ENCODE peak calls at places on chromosomes 5 and 9, in six cellular contexts. W is effector memory CD4-positive, alpha-beta T cell; D is suprapubic skin; I is transverse colon; E is cardiac muscle cell; B is mammary epithelial cell. T is an unnamed sample. For H3K36me3 and H3K4me1, the result is how much of the 10 kb centered on the place peaks cover.

GRCh38 chr9:129141066-129142041 is 30.1 kb downstream of the PTPA start:
- DNase-seq in W (peak), B (peak), D (no peak), E (peak), I (peak), T (no peak)

GRCh38 chr5:60903356-60903755 is 41.5 kb downstream of the ERCC8 start:
- DNase-seq in I (no peak), D (no peak), B (peak), W (no peak), E (no peak), T (no peak)

GRCh38 chr5:102975040-102975439 is 144.9 kb downstream of the GIN1 start:
- DNase-seq in D (no peak), E (peak), I (no peak), W (no peak), B (no peak), T (no peak)

GRCh38 chr9:126666155-126666803 is 52.6 kb downstream of the LMX1B start:
- DNase-seq in B (no peak), E (no peak), I (no peak), W (no peak), D (no peak), T (no peak)

GRCh38 chr9:133199648-133200321 is 9.3 kb downstream of the OBP2B start:
- DNase-seq in D (no peak), W (peak), E (no peak), I (peak), B (no peak), T (peak)

GRCh38 chr9:36997414-36997813 is 36.7 kb downstream of the PAX5 start:
- DNase-seq in I (no peak), E (peak), B (no peak), D (no peak), W (no peak), T (no peak)

GRCh38 chr5:146137967-146138403 is 32.6 kb upstream of the PLAC8L1 start:
- DNase-seq in E (peak), D (no peak), I (peak), B (peak), W (no peak), T (no peak)

GRCh38 chr5:36958612-36959011 is 82.0 kb downstream of the NIPBL start:
- DNase-seq in W (no peak), D (no peak), E (no peak), I (no peak), B (no peak), T (no peak)

GRCh38 chr9:35566417-35566816 is 38.6 kb upstream of the TESK1 start:
- DNase-seq in I (no peak), E (peak), W (no peak), B (no peak), D (no peak), T (no peak)

GRCh38 chr5:141677415-141677814 is 4.6 kb downstream of the ARAP3 start:
- DNase-seq in D (no peak), I (no peak), B (no peak), E (no peak), W (no peak), T (no peak)

GRCh38 chr9:85639675-85640186 is 102.0 kb downstream of the AGTPBP1 start:
- DNase-seq in B (no peak), I (no peak), E (no peak), W (no peak), D (no peak), T (no peak)

GRCh38 chr9:23821400-23822181 is 4.4 kb downstream of the ELAVL2 start:
- DNase-seq in W (no peak), B (peak), E (no peak), D (no peak), I (peak), T (peak)

GRCh38 chr5:114361724-114362196 is at the start of gene KCNN2:
- DNase-seq in W (no peak), I (peak), B (peak), D (peak), E (peak), T (peak)

GRCh38 chr9:125663127-125663526 is 43.9 kb downstream of the MAPKAP1 start:
- DNase-seq in E (peak), W (no peak), B (peak), I (no peak), D (no peak), T (no peak)

GRCh38 chr9:121156263-121156731 is 45.4 kb downstream of the RAB14 start:
- DNase-seq in D (no peak), I (no peak), E (peak), W (no peak), B (peak), T (no peak)

GRCh38 chr5:76781775-76782174 is 37.1 kb upstream of the F2RL1 start:
- DNase-seq in I (no peak), D (no peak), W (no peak), E (no peak), B (no peak), T (peak)

GRCh38 chr9:17725399-17726010 is 146.6 kb downstream of the SH3GL2 start:
- DNase-seq in I (no peak), B (no peak), W (no peak), E (no peak), D (no peak), T (no peak)

GRCh38 chr9:72977670-72978069 is 24.8 kb upstream of the ALDH1A1 start:
- DNase-seq in D (no peak), E (no peak), W (no peak), I (no peak), B (peak), T (no peak)

GRCh38 chr5:43288269-43288831 is 24.9 kb downstream of the HMGCS1 start:
- DNase-seq in B (no peak), D (no peak), W (no peak), I (no peak), E (no peak), T (no peak)

GRCh38 chr5:43290726-43291125 is 22.5 kb downstream of the HMGCS1 start:
- DNase-seq in D (no peak), B (no peak), I (no peak), E (peak), W (no peak), T (no peak)

GRCh38 chr5:43287493-43287892 is 25.7 kb downstream of the HMGCS1 start:
- DNase-seq in I (no peak), W (no peak), D (no peak), E (no peak), B (no peak), T (no peak)

GRCh38 chr5:43281840-43282658 is 31.2 kb downstream of the HMGCS1 start:
- DNase-seq in I (no peak), D (no peak), E (peak), B (peak), W (no peak), T (no peak)

DNA sequence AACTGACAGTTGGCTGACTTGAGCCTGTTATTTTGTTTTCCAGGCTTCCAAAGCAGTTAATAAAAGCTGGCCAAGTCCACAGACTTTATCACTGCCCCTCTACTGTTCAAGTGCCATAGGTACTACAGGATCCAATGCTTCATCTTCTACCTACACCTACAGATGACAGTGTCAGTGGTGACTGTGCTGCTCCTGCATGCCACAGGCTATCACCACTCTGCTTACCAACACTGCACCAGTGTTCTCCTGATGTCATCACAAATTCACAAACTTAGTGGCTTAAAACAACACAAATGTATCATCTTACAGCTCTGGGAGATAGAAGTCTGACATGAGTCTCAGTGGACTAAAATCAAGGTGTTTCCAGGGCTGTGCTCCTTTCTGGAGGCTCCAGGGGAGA is 26.6 kb downstream of the HMGCS1 start:
- DNase-seq in I (no peak), D (no peak), B (no peak), W (no peak), E (no peak), T (no peak)
- H3K36me3 ChIP-seq in I (under half), D (under half), B (under half), W (under half), E (under half), T (under half)

GRCh38 chr9:78028926-78029325 is 2.7 kb downstream of the GNAQ start:
- DNase-seq in E (no peak), D (no peak), W (no peak), B (no peak), I (no peak), T (no peak)
- H3K4me3 ChIP-seq in E (peak), D (peak), W (peak), B (peak), I (peak), T (no peak)

DNA sequence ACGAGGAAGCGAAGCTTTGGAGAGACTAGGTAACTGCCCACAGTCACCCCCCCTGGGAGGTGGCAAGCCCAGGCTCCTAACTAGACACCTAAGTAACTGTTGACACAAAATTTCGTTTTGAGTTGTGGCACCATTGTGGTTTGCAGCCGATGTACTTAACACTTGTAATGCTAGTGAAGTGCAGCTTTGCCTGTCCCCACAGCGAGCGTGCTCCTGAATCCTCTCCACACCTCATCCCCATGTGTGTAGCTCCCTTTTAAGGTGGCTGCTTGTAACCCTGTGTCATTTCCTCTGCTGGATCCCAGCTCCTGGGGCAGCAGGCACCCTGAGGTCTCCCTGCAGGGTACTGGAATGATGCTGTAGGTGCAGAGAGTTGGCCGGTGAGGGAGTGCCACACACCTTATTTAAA is 114.9 kb downstream of the TRIO start:
- DNase-seq in W (no peak), E (no peak), D (no peak), B (no peak), I (no peak), T (no peak)
- H3K4me1 ChIP-seq in W (under half), E (under half), D (under half), B (under half), I (under half), T (under half)

GRCh38 chr9:518540-518939 is 303.9 kb downstream of the DOCK8 start:
- DNase-seq in E (no peak), I (peak), D (no peak), W (no peak), B (no peak), T (no peak)

GRCh38 chr9:522190-522589 is 307.5 kb downstream of the DOCK8 start:
- DNase-seq in E (no peak), W (no peak), I (no peak), B (no peak), D (no peak), T (no peak)

GRCh38 chr9:517993-518392 is 303.3 kb downstream of the DOCK8 start:
- DNase-seq in D (no peak), I (no peak), W (no peak), E (no peak), B (peak), T (no peak)

GRCh38 chr9:520315-520714 is 305.6 kb downstream of the DOCK8 start:
- DNase-seq in D (no peak), E (no peak), W (no peak), B (no peak), I (no peak), T (no peak)

DNA sequence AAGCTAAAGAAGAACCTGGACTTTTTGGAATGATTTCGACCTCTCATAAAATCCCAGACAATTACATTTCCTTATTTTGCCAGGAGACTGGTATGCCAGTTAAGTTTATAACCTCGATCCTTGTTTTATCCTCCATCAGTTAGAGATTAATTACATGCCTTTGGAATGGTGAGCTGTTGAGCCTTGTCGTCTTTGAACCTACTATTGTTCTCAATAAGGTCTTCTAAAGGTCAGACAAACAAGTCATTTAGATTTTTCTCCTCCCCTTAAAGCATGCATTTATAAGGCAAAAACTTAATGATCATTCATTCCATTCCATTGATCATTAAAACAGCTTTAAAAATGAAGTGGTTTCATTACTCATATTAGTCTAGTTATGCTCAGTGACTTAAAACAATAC is 304.9 kb downstream of the DOCK8 start:
- DNase-seq in E (no peak), I (no peak), D (no peak), W (no peak), B (no peak), T (no peak)
- H3K36me3 ChIP-seq in E (under half), I (under half), D (under half), W (under half), B (under half), T (under half)

GRCh38 chr9:112890106-112891081 is at the start of gene SLC46A2:
- DNase-seq in W (no peak), D (no peak), E (no peak), B (peak), I (no peak), T (peak)
- H3K4me3 ChIP-seq in W (no peak), D (peak), E (peak), B (peak), I (no peak), T (no peak)